ENCODE peak calls at places on chromosomes 13 and 19, in six cellular contexts. One of them, this sample, is unnamed.

GRCh38 chr19:34120846-34121639 is 51.3 kb upstream of the LSM14A start:
- DNase-seq in adrenal gland: peak
- DNase-seq in erythroblast: peak
- DNase-seq in tibial nerve: peak
- DNase-seq in Peyer's patch: no peak
- DNase-seq in A549: peak
- DNase-seq in this sample: no peak

GRCh38 chr19:33496016-33496415 is 25.6 kb downstream of the PEPD start:
- DNase-seq in adrenal gland: no peak
- DNase-seq in erythroblast: no peak
- DNase-seq in tibial nerve: no peak
- DNase-seq in Peyer's patch: no peak
- DNase-seq in A549: no peak
- DNase-seq in this sample: no peak

GRCh38 chr19:28128341-28128740 is 1084.6 kb downstream of the UQCRFS1 start:
- DNase-seq in adrenal gland: no peak
- DNase-seq in erythroblast: no peak
- DNase-seq in tibial nerve: no peak
- DNase-seq in Peyer's patch: no peak
- DNase-seq in A549: no peak
- DNase-seq in this sample: no peak

GRCh38 chr19:43934055-43934984 is 762 bp downstream of the ZNF45 start:
- DNase-seq in adrenal gland: no peak
- DNase-seq in erythroblast: peak
- DNase-seq in tibial nerve: no peak
- DNase-seq in Peyer's patch: no peak
- DNase-seq in A549: peak
- DNase-seq in this sample: no peak

GRCh38 chr19:42242071-42242511 is 311 bp downstream of the GSK3A start:
- DNase-seq in adrenal gland: peak
- DNase-seq in erythroblast: peak
- DNase-seq in tibial nerve: no peak
- DNase-seq in Peyer's patch: no peak
- DNase-seq in A549: no peak
- DNase-seq in this sample: no peak

GRCh38 chr19:52190679-52191293 is 934 bp downstream of the PPP2R1A start:
- DNase-seq in adrenal gland: peak
- DNase-seq in erythroblast: no peak
- DNase-seq in tibial nerve: no peak
- DNase-seq in Peyer's patch: no peak
- DNase-seq in A549: no peak
- DNase-seq in this sample: no peak

GRCh38 chr13:89903115-89903514 is 1444.4 kb upstream of the MIR17HG start:
- DNase-seq in adrenal gland: no peak
- DNase-seq in erythroblast: no peak
- DNase-seq in tibial nerve: no peak
- DNase-seq in Peyer's patch: no peak
- DNase-seq in A549: no peak
- DNase-seq in this sample: no peak

GRCh38 chr13:35804901-35805300 is 326.3 kb downstream of the DCLK1 start:
- DNase-seq in adrenal gland: no peak
- DNase-seq in erythroblast: no peak
- DNase-seq in tibial nerve: no peak
- DNase-seq in Peyer's patch: no peak
- DNase-seq in A549: no peak
- DNase-seq in this sample: no peak

GRCh38 chr13:71864094-71864980 is 2.7 kb downstream of the DACH1 start:
- DNase-seq in adrenal gland: peak
- DNase-seq in erythroblast: peak
- DNase-seq in tibial nerve: peak
- DNase-seq in Peyer's patch: no peak
- DNase-seq in A549: no peak
- DNase-seq in this sample: no peak

GRCh38 chr13:41707192-41707858 is 250.0 kb downstream of the RGCC start:
- DNase-seq in adrenal gland: no peak
- DNase-seq in erythroblast: no peak
- DNase-seq in tibial nerve: no peak
- DNase-seq in Peyer's patch: no peak
- DNase-seq in A549: no peak
- DNase-seq in this sample: no peak

GRCh38 chr19:12840091-12841079 is 2.1 kb downstream of the MAST1 start:
- DNase-seq in adrenal gland: peak
- DNase-seq in erythroblast: peak
- DNase-seq in tibial nerve: no peak
- DNase-seq in Peyer's patch: no peak
- DNase-seq in A549: no peak
- DNase-seq in this sample: no peak

GRCh38 chr19:17841371-17841809 is 6.4 kb downstream of the JAK3 start:
- DNase-seq in adrenal gland: no peak
- DNase-seq in erythroblast: no peak
- DNase-seq in tibial nerve: no peak
- DNase-seq in Peyer's patch: no peak
- DNase-seq in A549: peak
- DNase-seq in this sample: no peak

GRCh38 chr19:17843428-17843827 is 4.4 kb downstream of the JAK3 start:
- DNase-seq in adrenal gland: no peak
- DNase-seq in erythroblast: no peak
- DNase-seq in tibial nerve: no peak
- DNase-seq in Peyer's patch: no peak
- DNase-seq in A549: no peak
- DNase-seq in this sample: no peak

GRCh38 chr19:17842663-17843313 is 5.0 kb downstream of the JAK3 start:
- DNase-seq in adrenal gland: no peak
- DNase-seq in erythroblast: no peak
- DNase-seq in tibial nerve: no peak
- DNase-seq in Peyer's patch: no peak
- DNase-seq in A549: no peak
- DNase-seq in this sample: no peak

GRCh38 chr19:17843908-17844490 is 3.8 kb downstream of the JAK3 start:
- DNase-seq in adrenal gland: no peak
- DNase-seq in erythroblast: no peak
- DNase-seq in tibial nerve: no peak
- DNase-seq in Peyer's patch: no peak
- DNase-seq in A549: no peak
- DNase-seq in this sample: no peak

DNA sequence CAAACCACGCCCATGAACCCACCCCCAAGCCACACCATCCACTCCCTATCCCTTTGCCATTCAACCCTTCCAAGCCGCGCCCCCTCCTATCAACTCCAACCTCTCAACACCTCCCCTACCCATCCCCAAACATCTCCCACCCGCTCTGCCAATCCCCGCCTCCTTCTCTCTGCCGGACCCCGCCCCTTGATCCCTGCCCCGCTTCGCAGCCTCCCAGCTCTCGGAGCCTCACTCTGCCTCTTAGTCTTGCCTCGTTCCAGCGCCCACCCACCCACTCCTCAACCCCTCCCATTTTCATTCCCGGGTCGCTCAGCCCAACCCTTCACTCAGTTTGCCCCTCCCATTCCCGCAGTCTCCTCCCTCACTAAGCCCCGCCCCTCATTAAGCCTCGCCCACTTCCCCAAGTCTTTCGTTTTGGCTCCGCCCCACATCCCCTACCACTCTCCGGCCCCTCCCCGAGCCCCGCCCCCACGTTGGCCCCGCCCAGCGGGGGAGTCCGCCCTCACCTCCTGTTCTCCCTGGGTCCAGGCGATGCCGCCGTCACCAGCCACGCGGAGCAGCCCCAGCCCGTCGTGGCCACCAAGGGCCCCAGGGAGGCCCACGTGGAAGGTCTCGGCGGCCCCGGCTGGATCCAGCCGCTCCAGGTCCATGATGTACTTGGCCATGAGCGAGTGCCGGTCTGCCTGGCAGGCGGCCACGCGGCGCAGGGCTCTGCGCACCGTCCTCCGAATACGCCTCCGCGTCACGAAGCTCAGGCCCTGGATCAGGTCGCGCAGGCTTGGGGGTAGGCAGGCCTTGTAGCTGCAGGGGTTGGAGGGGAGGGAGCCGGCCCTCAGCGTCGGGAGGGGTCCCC is 5.7 kb downstream of the JAK3 start:
- DNase-seq in adrenal gland: peak
- DNase-seq in erythroblast: peak
- DNase-seq in tibial nerve: peak
- DNase-seq in Peyer's patch: peak
- DNase-seq in A549: peak
- DNase-seq in this sample: no peak
- TF ChIP-seq POLR2A in adrenal gland: no peak
- TF ChIP-seq POLR2A in erythroblast: no peak
- TF ChIP-seq POLR2A in tibial nerve: no peak
- TF ChIP-seq POLR2A in Peyer's patch: no peak
- TF ChIP-seq POLR2A in A549: peak
- TF ChIP-seq POLR2A in this sample: no peak

GRCh38 chr13:65582160-65582559 is 1648.0 kb downstream of the PCDH9 start:
- DNase-seq in adrenal gland: no peak
- DNase-seq in erythroblast: no peak
- DNase-seq in tibial nerve: no peak
- DNase-seq in Peyer's patch: no peak
- DNase-seq in A549: no peak
- DNase-seq in this sample: no peak
- TF ChIP-seq POLR2A in adrenal gland: no peak
- TF ChIP-seq POLR2A in erythroblast: no peak
- TF ChIP-seq POLR2A in tibial nerve: no peak
- TF ChIP-seq POLR2A in Peyer's patch: no peak
- TF ChIP-seq POLR2A in A549: no peak
- TF ChIP-seq POLR2A in this sample: no peak

GRCh38 chr13:94549241-94550029 is 46.5 kb downstream of the TGDS start:
- DNase-seq in adrenal gland: peak
- DNase-seq in erythroblast: peak
- DNase-seq in tibial nerve: peak
- DNase-seq in Peyer's patch: peak
- DNase-seq in A549: peak
- DNase-seq in this sample: peak
- TF ChIP-seq POLR2A in adrenal gland: peak
- TF ChIP-seq POLR2A in erythroblast: peak
- TF ChIP-seq POLR2A in tibial nerve: no peak
- TF ChIP-seq POLR2A in Peyer's patch: peak
- TF ChIP-seq POLR2A in A549: peak
- TF ChIP-seq POLR2A in this sample: peak

GRCh38 chr13:30652746-30653145 is 35.0 kb downstream of the USPL1 start:
- DNase-seq in adrenal gland: no peak
- DNase-seq in erythroblast: no peak
- DNase-seq in tibial nerve: no peak
- DNase-seq in Peyer's patch: no peak
- DNase-seq in A549: no peak
- DNase-seq in this sample: no peak

GRCh38 chr13:30648522-30649012 is 30.8 kb downstream of the USPL1 start:
- DNase-seq in adrenal gland: no peak
- DNase-seq in erythroblast: no peak
- DNase-seq in tibial nerve: no peak
- DNase-seq in Peyer's patch: no peak
- DNase-seq in A549: no peak
- DNase-seq in this sample: no peak

GRCh38 chr13:30647420-30647819 is 29.7 kb downstream of the USPL1 start:
- DNase-seq in adrenal gland: no peak
- DNase-seq in erythroblast: no peak
- DNase-seq in tibial nerve: no peak
- DNase-seq in Peyer's patch: no peak
- DNase-seq in A549: no peak
- DNase-seq in this sample: no peak

GRCh38 chr13:30645629-30646028 is 27.9 kb downstream of the USPL1 start:
- DNase-seq in adrenal gland: no peak
- DNase-seq in erythroblast: no peak
- DNase-seq in tibial nerve: no peak
- DNase-seq in Peyer's patch: no peak
- DNase-seq in A549: no peak
- DNase-seq in this sample: no peak

GRCh38 chr13:30647824-30648521 is 30.3 kb downstream of the USPL1 start:
- DNase-seq in adrenal gland: no peak
- DNase-seq in erythroblast: no peak
- DNase-seq in tibial nerve: no peak
- DNase-seq in Peyer's patch: no peak
- DNase-seq in A549: no peak
- DNase-seq in this sample: no peak
- TF ChIP-seq POLR2A in adrenal gland: no peak
- TF ChIP-seq POLR2A in erythroblast: no peak
- TF ChIP-seq POLR2A in tibial nerve: no peak
- TF ChIP-seq POLR2A in Peyer's patch: no peak
- TF ChIP-seq POLR2A in A549: no peak
- TF ChIP-seq POLR2A in this sample: no peak

GRCh38 chr19:16582486-16583261 is 10.5 kb upstream of the SLC35E1 start:
- DNase-seq in adrenal gland: no peak
- DNase-seq in erythroblast: no peak
- DNase-seq in tibial nerve: no peak
- DNase-seq in Peyer's patch: no peak
- DNase-seq in A549: no peak
- DNase-seq in this sample: no peak
- TF ChIP-seq POLR2A in adrenal gland: no peak
- TF ChIP-seq POLR2A in erythroblast: no peak
- TF ChIP-seq POLR2A in tibial nerve: no peak
- TF ChIP-seq POLR2A in Peyer's patch: no peak
- TF ChIP-seq POLR2A in A549: no peak
- TF ChIP-seq POLR2A in this sample: no peak

This sample was measured in GM12892.